ENCODE peak calls at places on chromosomes 7 and 10, in ten cellular contexts. M is activated T-cell treated with anti-CD3 and anti-CD28 coated beads for 1 hour; H is putamen; E is glutamatergic neuron; Q is NCI-H2029; I is frontal cortex; C is activated naive CD8-positive, alpha-beta T cell treated with anti-CD3 and anti-CD28 coated beads, Interleukin-2, amount 50 U/mL, for 24 hours; F is adipocyte; B is SW 1271; Y is activated effector memory CD4-positive, alpha-beta T cell treated with anti-CD3 and anti-CD28 coated beads, Interleukin-2, amount 50 U/mL, for 16 hours. R is an unnamed sample.

GRCh38 chr10:122827302-122827701 is 18.4 kb downstream of the CUZD1 start:
- DNase-seq in M (no peak), H (no peak), E (no peak), Q (no peak), I (no peak), C (no peak), F (no peak), B (no peak), Y (no peak), R (no peak)

GRCh38 chr7:111803015-111803758 is 240.9 kb upstream of the IMMP2L start:
- DNase-seq in M (no peak), H (no peak), E (no peak), Q (no peak), I (no peak), C (no peak), F (peak; percentile 52), B (no peak), Y (no peak), R (no peak)

GRCh38 chr7:134854816-134855215 is 75.4 kb downstream of the CALD1 start:
- DNase-seq in M (no peak), H (no peak), E (no peak), Q (no peak), I (no peak), C (no peak), F (peak; percentile 28), B (no peak), Y (no peak), R (no peak)

GRCh38 chr10:98446656-98447221 is at the start of gene HPS1:
- DNase-seq in M (peak; percentile 69), H (peak; percentile 78), E (peak; percentile 70), Q (peak; percentile 22), I (peak; percentile 91), C (peak; percentile 89), F (peak; percentile 89), B (no peak), Y (peak; percentile 92), R (no peak)

GRCh38 chr7:122339145-122339904 is 34.8 kb upstream of the FEZF1 start:
- DNase-seq in M (no peak), H (no peak), E (no peak), Q (no peak), I (no peak), C (no peak), F (no peak), B (no peak), Y (no peak), R (no peak)

GRCh38 chr10:113285291-113285690 is 267.6 kb upstream of the HABP2 start:
- DNase-seq in M (no peak), H (no peak), E (no peak), Q (no peak), I (no peak), C (no peak), F (peak; percentile 34), B (no peak), Y (no peak), R (no peak)

GRCh38 chr10:114347791-114348190 is 56.5 kb downstream of the AFAP1L2 start:
- DNase-seq in M (no peak), H (no peak), E (no peak), Q (no peak), I (no peak), C (no peak), F (no peak), B (no peak), Y (no peak), R (no peak)

GRCh38 chr10:98030093-98030821 is at the start of gene CRTAC1:
- DNase-seq in M (no peak), H (peak; percentile 82), E (peak; percentile 82), Q (peak; percentile 36), I (peak; percentile 94), C (no peak), F (peak; percentile 64), B (no peak), Y (no peak), R (no peak)

GRCh38 chr10:114767101-114767588 is 54.4 kb upstream of the FHIP2A start:
- DNase-seq in M (no peak), H (no peak), E (no peak), Q (no peak), I (peak; percentile 28), C (no peak), F (peak; percentile 74), B (no peak), Y (no peak), R (no peak)

GRCh38 chr7:41437257-41438196 is 265.4 kb downstream of the INHBA start:
- DNase-seq in M (no peak), H (no peak), E (no peak), Q (peak; percentile 4), I (no peak), C (no peak), F (peak; percentile 20), B (no peak), Y (no peak), R (no peak)

GRCh38 chr10:72819053-72819452 is 74.5 kb upstream of the OIT3 start:
- DNase-seq in M (no peak), H (no peak), E (no peak), Q (no peak), I (no peak), C (no peak), F (no peak), B (no peak), Y (no peak), R (no peak)

GRCh38 chr7:11155883-11156282 is 182.2 kb downstream of the PHF14 start:
- DNase-seq in M (no peak), H (no peak), E (no peak), Q (no peak), I (no peak), C (no peak), F (no peak), B (no peak), Y (no peak), R (no peak)